ENCODE peak calls at places on chromosome 17, in four cellular contexts. C is GM23338; F is stimulated activated CD8-positive, alpha-beta memory T cell treated with anti-CD3 and anti-CD28 coated beads, Interleukin-4, amount 100 ng/mL, for 1 hour; A is GM03348. W is an unnamed sample.

GRCh38 chr17:1022278-1023024 is 25.5 kb downstream of the TIMM22 start:
- DNase-seq in C (no peak), F (no peak), A (no peak), W (no peak)

GRCh38 chr17:58200024-58200633 is 7.6 kb downstream of the EPX start:
- DNase-seq in C (peak), F (peak), A (peak), W (no peak)

GRCh38 chr17:43368740-43369506 is 29.9 kb upstream of the ARL4D start:
- DNase-seq in C (peak), F (peak), A (peak), W (peak)

GRCh38 chr17:42830971-42831370 is 2.2 kb upstream of the PSME3 start:
- DNase-seq in C (no peak), F (no peak), A (no peak), W (no peak)

GRCh38 chr17:8470447-8471047 is 34.9 kb downstream of the NDEL1 start:
- DNase-seq in C (no peak), F (no peak), A (peak), W (peak)

GRCh38 chr17:63189082-63189481 is 223.0 kb downstream of the TANC2 start:
- DNase-seq in C (no peak), F (no peak), A (peak), W (no peak)

GRCh38 chr17:77216435-77216980 is 75.7 kb downstream of the SEC14L1 start:
- DNase-seq in C (no peak), F (no peak), A (no peak), W (no peak)

GRCh38 chr17:12566281-12567002 is 99.2 kb upstream of the MYOCD start:
- DNase-seq in C (peak), F (no peak), A (no peak), W (no peak)

GRCh38 chr17:81471804-81472456 is 40.7 kb downstream of the ACTG1 start:
- DNase-seq in C (peak), F (no peak), A (peak), W (no peak)

GRCh38 chr17:13749566-13750235 is 148.0 kb upstream of the HS3ST3A1 start:
- DNase-seq in C (no peak), F (no peak), A (peak), W (no peak)

GRCh38 chr17:79793924-79794304 is 3.0 kb downstream of the CBX8 start:
- DNase-seq in C (peak), F (no peak), A (peak), W (peak)

GRCh38 chr17:33049781-33050414 is 58.3 kb downstream of the SPACA3 start:
- DNase-seq in C (peak), F (no peak), A (peak), W (peak)

GRCh38 chr17:2412561-2413021 is 11.7 kb upstream of the MNT start:
- DNase-seq in C (peak), F (no peak), A (peak), W (no peak)

GRCh38 chr17:59730268-59730834 is 22.9 kb downstream of the VMP1 start:
- DNase-seq in C (no peak), F (no peak), A (no peak), W (no peak)

GRCh38 chr17:6872941-6873340 is 41.4 kb upstream of the TEKT1 start:
- DNase-seq in C (no peak), F (no peak), A (no peak), W (no peak)

GRCh38 chr17:78343099-78343432 is 16.8 kb downstream of the SOCS3 start:
- DNase-seq in C (peak), F (no peak), A (peak), W (no peak)

GRCh38 chr17:29683481-29683880 is 60.8 kb upstream of the CORO6 start:
- DNase-seq in C (peak), F (no peak), A (no peak), W (no peak)

GRCh38 chr17:29155966-29156338 is 24.2 kb downstream of the MYO18A start:
- DNase-seq in C (peak), F (no peak), A (no peak), W (no peak)

GRCh38 chr17:41739661-41740352 is 5.4 kb upstream of the HAP1 start:
- DNase-seq in C (no peak), F (no peak), A (peak), W (peak)

GRCh38 chr17:58702708-58703107 is 10.3 kb downstream of the RAD51C start:
- DNase-seq in C (no peak), F (no peak), A (no peak), W (no peak)

GRCh38 chr17:58601976-58602375 is 87.5 kb upstream of the MTMR4 start:
- DNase-seq in C (no peak), F (no peak), A (no peak), W (no peak)

GRCh38 chr17:31811021-31811565 is 48.0 kb downstream of the COPRS start:
- DNase-seq in C (no peak), F (no peak), A (no peak), W (no peak)

GRCh38 chr17:82858376-82859126 is 18.7 kb upstream of the ZNF750 start:
- DNase-seq in C (no peak), F (no peak), A (no peak), W (no peak)

GRCh38 chr17:6160188-6160555 is 90.0 kb downstream of the WSCD1 start:
- DNase-seq in C (no peak), F (no peak), A (no peak), W (no peak)

GRCh38 chr17:41909088-41909487 is 9.7 kb downstream of the ACLY start:
- DNase-seq in C (no peak), F (no peak), A (no peak), W (peak)

GRCh38 chr17:65013613-65014391 is 42.7 kb downstream of the GNA13 start:
- DNase-seq in C (no peak), F (peak), A (peak), W (no peak)

GRCh38 chr17:45382226-45382625 is 50.4 kb downstream of the ARHGAP27 start:
- DNase-seq in C (no peak), F (no peak), A (no peak), W (no peak)

GRCh38 chr17:81822996-81823799 is 9.9 kb downstream of the MCRIP1 start:
- DNase-seq in C (no peak), F (no peak), A (no peak), W (no peak)

GRCh38 chr17:17503566-17504130 is 7.5 kb upstream of the RASD1 start:
- DNase-seq in C (no peak), F (no peak), A (no peak), W (no peak)

GRCh38 chr17:68103148-68103547 is 67.6 kb downstream of the KPNA2 start:
- DNase-seq in C (no peak), F (no peak), A (no peak), W (peak)

GRCh38 chr17:16463341-16464000 is 28.5 kb downstream of the LRRC75A start:
- DNase-seq in C (peak), F (no peak), A (peak), W (no peak)

GRCh38 chr17:2056221-2057129 is 1.6 kb downstream of the HIC1 start:
- DNase-seq in C (peak), F (no peak), A (peak), W (no peak)

GRCh38 chr17:6297960-6298359 is 137.0 kb downstream of the AIPL1 start:
- DNase-seq in C (no peak), F (no peak), A (no peak), W (no peak)

GRCh38 chr17:54967621-54968258 is 714 bp downstream of the COX11 start:
- DNase-seq in C (peak), F (no peak), A (peak), W (peak)

GRCh38 chr17:32467949-32468348 is 18.8 kb upstream of the CDK5R1 start:
- DNase-seq in C (no peak), F (no peak), A (no peak), W (no peak)

GRCh38 chr17:32596666-32597065 is 109.9 kb downstream of the CDK5R1 start:
- DNase-seq in C (no peak), F (no peak), A (no peak), W (no peak)

GRCh38 chr17:78184868-78185267 is 2.0 kb downstream of the TK1 start:
- DNase-seq in C (no peak), F (no peak), A (no peak), W (peak)

GRCh38 chr17:81556175-81556691 is 4.1 kb upstream of the FAAP100 start:
- DNase-seq in C (no peak), F (no peak), A (peak), W (peak)

GRCh38 chr17:8227238-8227581 is 16.8 kb upstream of the AURKB start:
- DNase-seq in C (no peak), F (no peak), A (no peak), W (no peak)

GRCh38 chr17:59893617-59894100 is 738 bp downstream of the RPS6KB1 start:
- DNase-seq in C (peak), F (no peak), A (peak), W (peak)